ENCODE peak calls at places on chromosomes 11 and 22, in six cellular contexts. K is BJ, Y is GM12865, H is glutamatergic neuron, R is uterus, G is AG04449. W is an unnamed sample.

GRCh38 chr11:112318193-112318592 is 57.5 kb upstream of the PLET1 start:
- DNase-seq in G (peak; percentile 84), H (no peak), K (peak; percentile 85), R (no peak), Y (no peak), W (peak; percentile 94)

GRCh38 chr11:11010624-11011127 is 152.8 kb upstream of the ZBED5 start:
- DNase-seq in H (peak; percentile 45), R (peak; percentile 18), Y (peak; percentile 7), K (no peak), G (no peak), W (peak; percentile 18)

GRCh38 chr22:28582806-28583205 is 96.8 kb downstream of the TTC28 start:
- DNase-seq in K (peak; percentile 96), H (no peak), R (no peak), G (peak; percentile 61), Y (no peak), W (peak; percentile 93)

GRCh38 chr11:126194121-126194543 is 17.3 kb downstream of the RPUSD4 start:
- DNase-seq in H (peak; percentile 52), G (no peak), R (peak; percentile 64), K (no peak), Y (peak; percentile 35), W (peak; percentile 58)

GRCh38 chr22:40728731-40729189 is 49.5 kb downstream of the MCHR1 start:
- DNase-seq in G (no peak), R (no peak), Y (no peak), K (no peak), H (no peak), W (no peak)

GRCh38 chr11:93100211-93100610 is 97.6 kb downstream of the SLC36A4 start:
- DNase-seq in H (no peak), G (no peak), R (no peak), K (no peak), Y (no peak), W (peak; percentile 21)

GRCh38 chr22:30421695-30422480 is 3.7 kb upstream of the MTFP1 start:
- DNase-seq in G (no peak), R (no peak), K (no peak), H (no peak), Y (no peak), W (no peak)

GRCh38 chr22:35314161-35314942 is 14.7 kb downstream of the TOM1 start:
- DNase-seq in Y (no peak), K (no peak), G (no peak), R (peak; percentile 12), H (peak; percentile 8), W (no peak)

GRCh38 chr11:118843518-118843917 is 40.2 kb upstream of the CXCR5 start:
- DNase-seq in K (no peak), G (no peak), R (no peak), H (no peak), Y (no peak), W (no peak)

GRCh38 chr11:111602865-111603632 is 800 bp downstream of the SIK2 start:
- DNase-seq in Y (peak; percentile 35), K (no peak), G (no peak), H (peak; percentile 67), R (no peak), W (peak; percentile 52)

GRCh38 chr11:47391711-47392432 is 13.5 kb upstream of the SPI1 start:
- DNase-seq in H (no peak), R (no peak), K (no peak), G (no peak), Y (no peak), W (no peak)

GRCh38 chr11:78354741-78355705 is 62.6 kb downstream of the GAB2 start:
- DNase-seq in K (no peak), R (no peak), H (peak; percentile 54), Y (peak; percentile 32), G (no peak), W (peak; percentile 18)

GRCh38 chr11:128879817-128880216 is 11.3 kb upstream of the KCNJ5 start:
- DNase-seq in Y (no peak), G (no peak), H (no peak), R (no peak), K (no peak), W (no peak)

GRCh38 chr11:86912238-86912637 is 43.0 kb downstream of the FZD4 start:
- DNase-seq in Y (no peak), G (no peak), R (no peak), H (no peak), K (no peak), W (no peak)

GRCh38 chr11:116072776-116073175 is 568.6 kb upstream of the CADM1 start:
- DNase-seq in R (no peak), Y (peak; percentile 29), K (no peak), G (no peak), H (peak; percentile 62), W (no peak)
- TF ChIP-seq CTCF in R (no peak), Y (peak; percentile 14), K (no peak), G (no peak), H (peak; percentile 28), W (no peak)

DNA sequence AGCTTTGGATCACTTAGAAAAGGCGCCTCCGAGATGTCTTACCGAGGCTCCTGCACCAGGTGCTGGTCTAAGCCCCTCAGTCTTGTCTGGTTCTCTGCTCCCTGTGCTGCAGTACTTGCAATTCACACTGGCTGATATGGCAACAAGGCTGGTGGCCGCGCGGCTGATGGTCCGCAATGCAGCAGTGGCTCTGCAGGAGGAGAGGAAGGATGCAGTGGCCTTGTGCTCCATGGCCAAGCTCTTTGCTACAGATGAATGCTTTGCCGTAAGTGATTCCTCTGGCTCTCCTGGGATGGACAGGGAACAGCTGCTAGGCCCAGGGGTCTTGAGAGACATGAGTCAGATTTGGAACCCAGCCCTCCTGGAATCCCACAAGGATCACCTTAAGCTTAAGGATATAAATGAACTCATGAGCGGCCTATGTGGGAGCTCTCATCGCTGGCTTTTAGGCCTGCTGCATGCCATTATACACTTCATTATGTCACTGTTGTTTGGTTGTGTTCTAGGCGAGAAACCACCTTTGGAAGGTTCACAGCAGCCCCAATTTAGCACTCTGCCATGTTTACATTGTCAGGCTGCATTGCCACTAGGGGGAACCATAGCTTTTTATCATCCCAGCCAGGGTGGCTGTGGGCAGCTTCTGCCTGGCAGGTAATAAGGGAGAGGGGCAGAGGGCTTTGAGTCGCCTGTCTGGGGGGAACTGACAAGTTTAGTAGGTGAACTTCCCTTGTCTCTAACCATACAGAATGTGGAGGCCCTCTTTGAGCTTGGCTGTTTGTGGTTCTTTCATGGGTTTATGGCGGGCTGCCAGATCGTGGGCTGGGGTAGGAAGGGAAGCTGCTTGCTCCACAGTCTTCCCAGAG is 8.5 kb downstream of the ACAD8 start:
- DNase-seq in Y (peak; percentile 42), G (no peak), H (peak; percentile 59), K (no peak), R (no peak), W (peak; percentile 25)
- TF ChIP-seq CTCF in Y (peak; percentile 53), G (peak; percentile 52), H (peak; percentile 69), K (peak; percentile 60), R (no peak), W (peak; percentile 57)

GRCh38 chr22:19463491-19464469 is 15.2 kb downstream of the UFD1 start:
- DNase-seq in Y (no peak), H (peak; percentile 86), K (peak; percentile 58), G (peak; percentile 31), R (no peak), W (peak; percentile 28)

GRCh38 chr22:19464975-19465374 is 14.0 kb downstream of the UFD1 start:
- DNase-seq in H (no peak), Y (no peak), G (no peak), K (no peak), R (no peak), W (no peak)

GRCh38 chr22:19464546-19464945 is 14.4 kb downstream of the UFD1 start:
- DNase-seq in Y (no peak), H (no peak), G (no peak), R (no peak), K (no peak), W (no peak)

GRCh38 chr22:19461506-19461905 is 14.0 kb upstream of the C22orf39 start:
- DNase-seq in Y (no peak), K (no peak), G (no peak), R (no peak), H (no peak), W (no peak)

DNA sequence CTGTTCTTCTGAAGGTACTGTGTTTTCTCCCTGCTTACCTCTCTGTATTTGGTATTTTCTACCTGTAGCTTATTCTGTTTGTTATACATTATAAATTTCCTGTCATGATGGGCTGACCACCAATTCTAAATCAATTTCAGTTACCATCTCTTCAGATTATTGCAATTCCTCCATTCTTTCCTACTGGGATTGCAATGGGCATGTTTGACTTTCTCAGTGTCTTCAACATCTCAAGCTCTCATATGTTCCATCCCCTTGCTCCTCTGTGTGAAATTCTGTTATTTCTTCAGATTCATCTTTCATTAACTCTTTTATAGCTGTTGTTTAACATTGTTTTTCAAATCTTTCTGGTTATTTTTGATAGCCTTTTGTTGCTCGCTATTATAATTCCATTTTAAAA is 15.5 kb upstream of the C22orf39 start:
- DNase-seq in R (no peak), Y (no peak), H (no peak), G (no peak), K (no peak), W (no peak)
- TF ChIP-seq CTCF in R (no peak), Y (no peak), H (no peak), G (no peak), K (no peak), W (no peak)

GRCh38 chr11:113542420-113542819 is 67.2 kb upstream of the DRD2 start:
- DNase-seq in H (no peak), Y (no peak), G (no peak), K (no peak), R (no peak), W (no peak)

GRCh38 chr11:113538801-113539200 is 63.6 kb upstream of the DRD2 start:
- DNase-seq in Y (no peak), R (no peak), K (no peak), H (no peak), G (no peak), W (no peak)

GRCh38 chr11:113540416-113541330 is 65.5 kb upstream of the DRD2 start:
- DNase-seq in H (no peak), K (no peak), R (no peak), G (no peak), Y (no peak), W (no peak)
- TF ChIP-seq CTCF in H (no peak), K (no peak), R (no peak), G (no peak), Y (no peak), W (no peak)

GRCh38 chr22:38720350-38720749 is 14.6 kb downstream of the GTPBP1 start:
- DNase-seq in Y (no peak), R (no peak), K (no peak), H (no peak), G (no peak), W (no peak)

GRCh38 chr22:38716827-38717226 is 11.1 kb downstream of the GTPBP1 start:
- DNase-seq in G (no peak), K (no peak), Y (no peak), R (no peak), H (no peak), W (no peak)

GRCh38 chr22:38719196-38719595 is 13.5 kb downstream of the GTPBP1 start:
- DNase-seq in Y (no peak), G (no peak), K (no peak), R (no peak), H (no peak), W (no peak)

GRCh38 chr22:38717244-38717643 is 11.5 kb downstream of the GTPBP1 start:
- DNase-seq in K (no peak), Y (no peak), G (no peak), R (no peak), H (no peak), W (no peak)

GRCh38 chr22:38718414-38718813 is 12.7 kb downstream of the GTPBP1 start:
- DNase-seq in H (peak; percentile 46), K (no peak), R (peak; percentile 59), Y (no peak), G (no peak), W (peak; percentile 85)
- TF ChIP-seq CTCF in H (peak; percentile 53), K (peak; percentile 76), R (peak; percentile 61), Y (no peak), G (peak; percentile 63), W (peak; percentile 69)

W was measured in fibroblast of mammary gland.